ENCODE peak calls at places on chromosomes 16 and 17, in six cellular contexts. B, D, A, F, Z and R are unnamed samples.

GRCh38 chr16:14196011-14196410 is 124.9 kb downstream of the MRTFB start:
- DNase-seq in D (no peak), F (no peak), Z (peak; percentile 8), A (no peak), B (no peak), R (no peak)

GRCh38 chr16:53154513-53154912 is 99.7 kb downstream of the CHD9 start:
- DNase-seq in Z (no peak), D (no peak), B (no peak), A (no peak), F (no peak), R (no peak)

GRCh38 chr17:27513849-27514248 is 57.6 kb downstream of the KSR1 start:
- DNase-seq in B (no peak), D (no peak), Z (no peak), F (no peak), A (no peak), R (no peak)

GRCh38 chr16:10828851-10829331 is 10.3 kb upstream of the TVP23A start:
- DNase-seq in A (no peak), Z (peak; percentile 85), F (peak; percentile 62), B (peak; percentile 47), D (peak; percentile 93), R (peak; percentile 100)

GRCh38 chr17:55410722-55411462 is 10.7 kb downstream of the MMD start:
- DNase-seq in Z (peak; percentile 40), A (no peak), D (peak; percentile 42), F (peak; percentile 97), B (no peak), R (peak; percentile 55)

GRCh38 chr16:53785044-53785443 is 81.1 kb downstream of the FTO start:
- DNase-seq in D (no peak), Z (peak; percentile 76), F (peak; percentile 33), B (no peak), A (no peak), R (peak; percentile 54)

GRCh38 chr17:8426094-8426720 is 9.5 kb upstream of the NDEL1 start:
- DNase-seq in F (no peak), B (no peak), A (no peak), Z (no peak), D (no peak), R (no peak)

GRCh38 chr16:75593825-75594820 is 27.9 kb downstream of the GABARAPL2 start:
- DNase-seq in A (no peak), B (no peak), F (peak; percentile 84), Z (peak; percentile 51), D (no peak), R (peak; percentile 4)

GRCh38 chr17:80861360-80861861 is 130.2 kb upstream of the CHMP6 start:
- DNase-seq in Z (no peak), F (no peak), D (no peak), B (no peak), A (no peak), R (no peak)

GRCh38 chr17:19409509-19409908 is 1.5 kb upstream of the RNF112 start:
- DNase-seq in A (no peak), D (no peak), Z (peak; percentile 71), F (peak; percentile 43), B (no peak), R (peak; percentile 56)

GRCh38 chr16:88417684-88418476 is 35.1 kb downstream of the ZNF469 start:
- DNase-seq in Z (no peak), F (no peak), D (no peak), B (no peak), A (no peak), R (no peak)

GRCh38 chr16:1437606-1438005 is 6.7 kb downstream of the PERCC1 start:
- DNase-seq in D (no peak), Z (no peak), A (no peak), F (no peak), B (peak; percentile 95), R (no peak)

GRCh38 chr17:81996232-81996756 is 18.9 kb downstream of the ASPSCR1 start:
- DNase-seq in A (no peak), F (no peak), Z (no peak), D (no peak), B (no peak), R (no peak)

GRCh38 chr17:81995463-81996231 is 18.2 kb downstream of the ASPSCR1 start:
- DNase-seq in Z (no peak), B (no peak), F (no peak), D (no peak), A (no peak), R (no peak)

GRCh38 chr17:81998222-81998621 is 20.8 kb downstream of the ASPSCR1 start:
- DNase-seq in D (no peak), A (no peak), Z (no peak), F (no peak), B (no peak), R (no peak)

GRCh38 chr17:81998719-81999438 is 21.4 kb downstream of the ASPSCR1 start:
- DNase-seq in F (no peak), B (no peak), Z (no peak), D (no peak), A (no peak), R (no peak)

DNA sequence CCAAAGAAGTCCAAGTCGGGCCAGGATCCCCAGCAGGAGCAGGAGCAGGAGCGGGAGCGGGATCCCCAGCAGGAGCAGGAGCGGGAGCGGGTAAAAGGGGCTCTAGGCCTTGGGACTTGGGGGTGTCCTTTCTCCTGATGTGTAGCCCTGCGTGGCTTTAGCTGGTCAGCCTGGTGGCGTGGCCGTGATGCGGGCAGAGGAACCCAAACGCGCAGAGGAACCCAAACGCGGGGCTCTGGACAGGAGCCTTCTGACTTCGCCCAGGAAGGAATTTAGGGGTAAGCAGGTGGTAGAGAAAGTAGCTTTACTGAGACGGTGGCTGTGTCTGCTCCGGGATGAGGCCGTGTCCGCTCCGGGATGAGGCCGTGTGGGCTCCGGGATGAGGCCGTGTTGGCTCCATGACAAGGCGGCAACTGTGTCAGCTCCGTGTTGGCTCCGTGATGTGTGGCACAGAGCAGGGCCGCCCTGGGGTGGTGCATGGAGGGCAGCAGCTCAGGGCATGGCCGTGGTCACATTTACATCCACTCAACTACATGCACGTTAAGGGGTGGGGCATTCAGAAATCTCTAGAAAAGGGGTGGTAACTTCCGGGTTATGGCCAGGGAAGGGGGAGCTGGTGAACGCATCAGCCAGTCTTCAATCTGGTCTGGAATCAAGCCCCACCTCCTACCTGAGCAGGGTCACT is 19.5 kb downstream of the ASPSCR1 start:
- DNase-seq in A (no peak), D (no peak), Z (no peak), B (no peak), F (no peak), R (no peak)
- H3K36me3 ChIP-seq in A (no peaks in the 10 kb centered on the region), D (no peaks in the 10 kb centered on the region), Z (peaks cover 11% of the 10 kb centered on the region), B (no peaks in the 10 kb centered on the region), F (no peaks in the 10 kb centered on the region), R (peaks cover 24% of the 10 kb centered on the region)

GRCh38 chr17:48553837-48554236 is 8.9 kb upstream of the HOXB2 start:
- DNase-seq in Z (no peak), D (no peak), F (no peak), B (no peak), A (no peak), R (no peak)

GRCh38 chr17:48555183-48555615 is 10.3 kb upstream of the HOXB2 start:
- DNase-seq in A (no peak), F (peak; percentile 72), D (no peak), B (peak; percentile 32), Z (no peak), R (peak; percentile 50)

GRCh38 chr17:48554412-48555090 is 9.6 kb upstream of the HOXB2 start:
- DNase-seq in B (no peak), Z (no peak), F (no peak), D (no peak), A (no peak), R (no peak)

GRCh38 chr17:48556534-48557401 is 11.9 kb upstream of the HOXB2 start:
- DNase-seq in A (no peak), F (peak; percentile 49), Z (no peak), D (no peak), B (no peak), R (no peak)

DNA sequence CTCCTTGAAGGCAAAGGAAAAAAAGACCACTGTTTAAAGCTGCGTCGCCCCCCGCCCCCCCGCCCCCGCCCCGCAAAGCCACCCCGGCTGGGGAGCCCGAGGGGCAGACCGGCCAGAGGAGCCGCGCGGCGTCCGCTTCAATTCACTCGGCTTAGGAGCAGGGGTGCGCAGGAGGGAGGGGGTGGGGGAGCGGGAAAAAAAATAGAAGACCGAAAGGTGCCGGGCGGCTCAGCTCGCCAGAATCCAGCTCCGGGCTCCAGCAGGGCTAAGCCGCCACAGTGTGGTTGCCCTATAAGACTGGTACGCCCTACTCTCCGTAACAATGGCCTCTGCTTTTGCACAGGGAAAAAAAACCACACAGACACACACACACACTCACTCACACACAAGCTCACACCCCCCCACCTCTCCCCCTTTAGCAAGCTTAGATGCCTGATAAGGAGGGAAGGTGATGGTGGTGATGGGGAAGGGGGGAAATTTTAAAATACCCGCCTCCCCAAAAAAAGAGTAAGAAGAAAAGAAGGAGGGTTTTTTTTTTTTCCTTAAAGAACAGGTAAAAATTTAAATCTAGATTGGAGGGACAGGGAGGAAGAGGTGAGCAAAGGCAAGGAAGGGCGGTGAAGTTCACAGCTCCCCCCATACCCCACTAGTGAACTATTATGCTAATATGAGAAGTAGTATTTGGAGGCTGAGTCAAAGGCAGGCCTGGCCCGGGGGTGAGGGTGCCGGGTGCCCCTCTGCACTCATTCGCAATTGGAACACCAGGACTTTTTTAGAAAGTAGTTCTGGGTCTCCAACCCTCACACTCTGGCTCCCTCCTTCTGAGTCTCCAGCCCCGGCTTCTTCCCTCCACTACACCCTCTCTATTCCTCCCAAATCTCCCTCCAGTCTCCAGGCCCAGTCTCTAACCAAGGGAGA is 11.0 kb upstream of the HOXB2 start:
- DNase-seq in F (peak; percentile 41), D (no peak), A (no peak), B (peak; percentile 59), Z (no peak), R (no peak)
- H3K4me3 ChIP-seq in F (peak overlapping the region; percentile 67), D (peak overlapping the region; percentile 47), A (peak overlapping the region; percentile 52), B (peak overlapping the region; percentile 62), Z (peak overlapping the region; percentile 78), R (peak overlapping the region; percentile 19)

GRCh38 chr16:84842516-84843148 is 22.8 kb downstream of the CRISPLD2 start:
- DNase-seq in B (no peak), F (no peak), Z (no peak), D (peak; percentile 60), A (no peak), R (no peak)
- H3K36me3 ChIP-seq in B (no peaks in the 10 kb centered on the region), F (no peaks in the 10 kb centered on the region), Z (peaks cover 37% of the 10 kb centered on the region), D (no peaks in the 10 kb centered on the region), A (no peaks in the 10 kb centered on the region), R (no peaks in the 10 kb centered on the region)

GRCh38 chr17:45241315-45242011 is 19.8 kb downstream of the FMNL1 start:
- DNase-seq in B (no peak), F (no peak), A (no peak), Z (no peak), D (no peak), R (no peak)
- H3K4me3 ChIP-seq in B (no peak overlapping the region), F (no peak overlapping the region), A (peak overlapping the region; percentile 18), Z (no peak overlapping the region), D (peak overlapping the region; percentile 37), R (no peak overlapping the region)